ENCODE peak calls at places on chromosomes 5 and 9, in seven cellular contexts. B, O, I, Z, M, D and C are unnamed samples.

GRCh38 chr5:14202462-14202861 is 59.3 kb downstream of the TRIO start:
- DNase-seq in O (no peak), D (no peak), M (peak; percentile 81), B (no peak), Z (no peak), I (no peak), C (peak; percentile 83)

GRCh38 chr5:168740821-168741213 is 161.6 kb upstream of the PANK3 start:
- DNase-seq in M (no peak), O (peak; percentile 81), Z (no peak), I (no peak), D (no peak), B (no peak), C (no peak)

GRCh38 chr9:2248768-2249167 is 233.6 kb downstream of the SMARCA2 start:
- DNase-seq in O (no peak), B (no peak), Z (no peak), D (no peak), M (no peak), I (no peak), C (no peak)

GRCh38 chr5:2759696-2760461 is 8.4 kb upstream of the IRX2 start:
- DNase-seq in I (no peak), B (no peak), O (peak; percentile 32), D (peak; percentile 66), M (no peak), Z (no peak), C (no peak)

GRCh38 chr9:35756275-35756742 is 2.2 kb upstream of the MSMP start:
- DNase-seq in O (peak; percentile 66), I (peak; percentile 74), M (no peak), B (no peak), Z (no peak), D (peak; percentile 56), C (peak; percentile 35)

GRCh38 chr9:19999491-20000057 is 210.7 kb upstream of the SLC24A2 start:
- DNase-seq in O (no peak), D (peak; percentile 96), I (no peak), M (peak; percentile 79), Z (peak; percentile 60), B (peak; percentile 96), C (peak; percentile 58)

GRCh38 chr5:172169216-172169615 is 18.8 kb downstream of the STK10 start:
- DNase-seq in M (no peak), D (no peak), B (no peak), Z (no peak), I (no peak), O (no peak), C (no peak)

GRCh38 chr5:99020698-99021048 is 91.9 kb upstream of the CHD1 start:
- DNase-seq in Z (no peak), I (no peak), D (no peak), B (no peak), O (no peak), M (no peak), C (no peak)

GRCh38 chr5:61177070-61177469 is 14.8 kb upstream of the SMIM15 start:
- DNase-seq in B (no peak), D (no peak), M (no peak), O (no peak), I (no peak), Z (no peak), C (no peak)

GRCh38 chr5:116301110-116301509 is 216.3 kb downstream of the COMMD10 start:
- DNase-seq in Z (no peak), I (no peak), B (no peak), O (no peak), D (no peak), M (no peak), C (no peak)

GRCh38 chr5:113824307-113824706 is 310.8 kb downstream of the YTHDC2 start:
- DNase-seq in I (no peak), B (no peak), M (no peak), D (no peak), Z (no peak), O (no peak), C (no peak)

GRCh38 chr9:123339666-123340414 is 16.2 kb upstream of the CRB2 start:
- DNase-seq in I (no peak), B (no peak), O (no peak), M (no peak), Z (no peak), D (peak; percentile 17), C (no peak)

GRCh38 chr5:468401-468800 is 25.4 kb downstream of the EXOC3 start:
- DNase-seq in I (no peak), Z (no peak), M (no peak), O (no peak), D (no peak), B (no peak), C (no peak)

GRCh38 chr5:142600611-142601360 is 85.1 kb downstream of the FGF1 start:
- DNase-seq in M (peak; percentile 93), O (peak; percentile 74), Z (peak; percentile 53), B (no peak), I (peak; percentile 50), D (peak; percentile 8), C (peak; percentile 71)

GRCh38 chr9:81183763-81184162 is 505.6 kb downstream of the TLE1 start:
- DNase-seq in Z (no peak), B (no peak), I (no peak), M (peak; percentile 90), O (no peak), D (no peak), C (peak; percentile 57)

GRCh38 chr9:113935677-113936380 is 59.7 kb downstream of the ZNF618 start:
- DNase-seq in M (no peak), O (peak; percentile 26), I (peak; percentile 14), Z (no peak), D (no peak), B (no peak), C (no peak)

GRCh38 chr9:133250741-133251170 is 24.2 kb downstream of the ABO start:
- DNase-seq in I (no peak), Z (no peak), O (no peak), B (no peak), M (no peak), D (peak; percentile 17), C (no peak)

GRCh38 chr9:114694719-114695269 is 12.8 kb upstream of the TEX48 start:
- DNase-seq in Z (peak; percentile 35), I (no peak), M (no peak), B (no peak), O (no peak), D (no peak), C (no peak)

GRCh38 chr5:1344975-1345838 is at the start of gene CLPTM1L:
- DNase-seq in D (peak; percentile 91), O (peak; percentile 73), M (peak; percentile 84), I (peak; percentile 90), Z (peak; percentile 80), B (peak; percentile 81), C (peak; percentile 87)

GRCh38 chr9:12784461-12785250 is 9.8 kb downstream of the LURAP1L start:
- DNase-seq in D (peak; percentile 99), O (peak; percentile 60), M (peak; percentile 100), Z (peak; percentile 85), B (peak; percentile 98), I (peak; percentile 64), C (peak; percentile 97)

GRCh38 chr9:129317179-129318011 is 139.3 kb upstream of the IER5L start:
- DNase-seq in O (peak; percentile 71), D (peak; percentile 59), M (no peak), I (no peak), Z (peak; percentile 42), B (no peak), C (peak; percentile 66)

GRCh38 chr9:134366223-134367031 is 40.2 kb downstream of the RXRA start:
- DNase-seq in Z (peak; percentile 94), B (peak; percentile 58), O (peak; percentile 95), D (peak; percentile 89), M (peak; percentile 43), I (peak; percentile 91), C (peak; percentile 78)

GRCh38 chr5:180350711-180351110 is 2.4 kb downstream of the GFPT2 start:
- DNase-seq in M (no peak), D (no peak), Z (no peak), I (no peak), O (no peak), B (no peak), C (no peak)
- H3K4me3 ChIP-seq in M (peak overlapping the region; percentile 99), D (no peak overlapping the region), Z (no peak overlapping the region), I (no peak overlapping the region), O (peak overlapping the region; percentile 64), B (no peak overlapping the region), C (no peak overlapping the region)

GRCh38 chr9:128222880-128223670 is 19.9 kb downstream of the DNM1 start:
- DNase-seq in O (no peak), I (no peak), B (no peak), D (no peak), Z (no peak), M (no peak), C (no peak)

GRCh38 chr9:128231638-128232568 is 28.7 kb downstream of the DNM1 start:
- DNase-seq in O (peak; percentile 89), B (no peak), Z (peak; percentile 40), M (no peak), I (no peak), D (no peak), C (no peak)

GRCh38 chr9:128222026-128222425 is 18.8 kb downstream of the DNM1 start:
- DNase-seq in B (no peak), O (no peak), I (no peak), D (no peak), M (no peak), Z (no peak), C (no peak)

GRCh38 chr9:128224877-128225276 is 21.7 kb downstream of the DNM1 start:
- DNase-seq in B (no peak), D (no peak), O (no peak), Z (no peak), I (no peak), M (no peak), C (no peak)

GRCh38 chr9:128225770-128226753 is 22.9 kb downstream of the DNM1 start:
- DNase-seq in I (no peak), O (no peak), B (no peak), M (no peak), Z (no peak), D (no peak), C (no peak)
- H3K4me3 ChIP-seq in I (no peak overlapping the region), O (no peak overlapping the region), B (no peak overlapping the region), M (no peak overlapping the region), Z (no peak overlapping the region), D (no peak overlapping the region), C (no peak overlapping the region)

DNA sequence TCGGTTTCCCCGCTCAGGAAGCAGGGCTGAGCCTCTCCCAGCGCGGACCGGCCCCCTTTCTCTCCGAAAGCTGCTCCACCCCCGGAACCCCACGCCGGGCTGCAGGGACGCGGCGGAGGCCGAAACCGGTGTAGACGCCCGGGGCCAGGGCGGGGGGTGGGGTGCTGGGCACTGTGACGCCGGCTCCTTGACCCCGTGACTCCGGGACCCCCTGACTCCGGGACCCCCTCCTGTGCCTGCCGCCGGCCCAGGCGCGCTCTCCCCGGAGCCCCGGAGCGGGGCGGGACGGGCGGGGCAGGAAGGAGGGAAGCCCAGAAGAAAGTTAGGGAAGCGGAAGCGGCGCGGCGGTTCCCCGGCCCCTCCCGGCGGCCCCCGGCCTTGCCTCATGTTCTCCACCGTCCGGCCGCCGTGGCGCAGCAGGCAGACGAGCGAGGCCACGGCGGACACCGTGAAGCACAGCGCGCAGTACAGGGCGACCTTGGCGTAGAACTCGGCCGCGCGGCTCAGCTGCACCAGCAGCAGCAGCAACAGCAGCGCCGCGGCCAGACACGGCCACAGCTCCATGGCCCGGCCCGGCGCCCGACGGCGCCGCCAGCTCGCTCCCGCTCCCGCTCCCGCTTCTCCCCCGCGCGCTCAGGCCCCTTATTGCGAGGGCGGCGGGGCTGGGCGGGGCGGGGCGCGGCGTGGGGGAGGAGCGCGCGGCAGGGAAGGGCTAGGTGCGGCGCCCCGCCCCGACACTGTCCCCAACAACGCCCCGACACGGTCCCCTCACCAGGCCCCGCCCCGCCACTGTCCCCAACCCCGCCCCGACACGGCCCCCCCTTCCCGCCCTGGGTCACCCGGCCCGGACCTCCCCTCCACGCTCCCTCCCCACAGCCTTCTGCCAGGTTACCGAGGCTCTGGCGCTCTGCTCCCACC is at the start of gene AGPAT2:
- DNase-seq in M (peak; percentile 51), B (peak; percentile 51), Z (peak; percentile 47), O (peak; percentile 74), I (peak; percentile 90), D (peak; percentile 38), C (peak; percentile 53)
- H3K4me3 ChIP-seq in M (peak within 1 kb of the TSS; percentile 86), B (peak within 1 kb of the TSS; percentile 82), Z (peak within 1 kb of the TSS; percentile 76), O (peak within 1 kb of the TSS; percentile 87), I (peak within 1 kb of the TSS; percentile 96), D (peak within 1 kb of the TSS; percentile 62), C (peak within 1 kb of the TSS; percentile 72)

GRCh38 chr9:70042461-70043215 is 1.0 kb upstream of the MAMDC2 start:
- DNase-seq in I (no peak), D (peak; percentile 75), O (no peak), B (peak; percentile 46), M (no peak), Z (no peak), C (no peak)
- H3K4me3 ChIP-seq in I (peak overlapping the region; percentile 68), D (no peak overlapping the region), O (peak overlapping the region; percentile 69), B (peak overlapping the region; percentile 60), M (no peak overlapping the region), Z (no peak overlapping the region), C (no peak overlapping the region)